ENCODE peak calls at places on chromosomes 7 and 10, in ten cellular contexts. L, H, X, M, T, F, Q, J, I and O are unnamed samples.

GRCh38 chr7:151251328-151251925 is 2.9 kb upstream of the SMARCD3 start:
- DNase-seq in Q (peak; percentile 78), H (peak; percentile 75), X (no peak), F (no peak), T (no peak), J (peak; percentile 76), L (peak; percentile 79), M (peak; percentile 66), I (peak; percentile 85), O (no peak)

GRCh38 chr7:102891693-102892261 is 21.0 kb upstream of the LRRC17 start:
- DNase-seq in F (no peak), I (no peak), H (no peak), J (peak; percentile 35), T (peak; percentile 61), L (peak; percentile 95), M (peak; percentile 89), X (no peak), Q (no peak), O (peak; percentile 59)

GRCh38 chr10:34727595-34728033 is 87.5 kb downstream of the PARD3 start:
- DNase-seq in T (no peak), F (no peak), M (no peak), I (peak; percentile 68), H (peak; percentile 34), X (no peak), J (no peak), Q (no peak), L (no peak), O (no peak)

GRCh38 chr10:36803229-36803628 is 322.2 kb upstream of the ANKRD30A start:
- DNase-seq in J (no peak), F (no peak), T (no peak), I (no peak), L (no peak), Q (no peak), X (no peak), M (no peak), H (no peak), O (no peak)

GRCh38 chr7:93245525-93246432 is 13.6 kb downstream of the VPS50 start:
- DNase-seq in Q (no peak), T (peak; percentile 10), M (peak; percentile 38), F (no peak), H (peak; percentile 23), X (no peak), L (peak; percentile 29), I (no peak), J (no peak), O (no peak)

GRCh38 chr10:86770412-86770960 is 14.1 kb downstream of the BMPR1A start:
- DNase-seq in X (no peak), I (no peak), T (no peak), F (no peak), J (no peak), H (no peak), M (no peak), L (no peak), Q (no peak), O (no peak)

GRCh38 chr7:107551936-107552335 is 11.8 kb downstream of the COG5 start:
- DNase-seq in F (no peak), J (no peak), L (peak; percentile 23), Q (no peak), M (peak; percentile 61), I (no peak), H (no peak), T (no peak), X (no peak), O (no peak)

GRCh38 chr10:129079705-129080104 is 387.3 kb upstream of the MGMT start:
- DNase-seq in M (no peak), H (no peak), X (no peak), J (peak; percentile 68), T (no peak), L (no peak), F (no peak), Q (peak; percentile 77), I (no peak), O (no peak)

GRCh38 chr7:909358-910329 is 33.3 kb downstream of the GET4 start:
- DNase-seq in X (no peak), Q (peak; percentile 77), T (no peak), F (peak; percentile 92), H (peak; percentile 42), J (peak; percentile 62), M (peak; percentile 15), L (peak; percentile 36), I (peak; percentile 88), O (no peak)
- H3K4me3 ChIP-seq in X (no peak overlapping the region), Q (no peak overlapping the region), T (peak overlapping the region; percentile 32), F (peak overlapping the region; percentile 44), H (peak overlapping the region; percentile 18), J (peak overlapping the region; percentile 37), M (no peak overlapping the region), L (peak overlapping the region; percentile 25), I (peak overlapping the region; percentile 30), O (peak overlapping the region; percentile 21)

GRCh38 chr10:78553792-78554191 is 515.0 kb upstream of the ZMIZ1 start:
- DNase-seq in M (no peak), I (no peak), T (no peak), X (no peak), H (no peak), Q (no peak), J (no peak), L (no peak), F (no peak), O (no peak)

GRCh38 chr10:78559514-78560392 is 509.0 kb upstream of the ZMIZ1 start:
- DNase-seq in L (no peak), Q (no peak), X (no peak), M (no peak), F (no peak), I (no peak), J (no peak), H (no peak), T (no peak), O (no peak)

GRCh38 chr10:78557433-78557925 is 511.3 kb upstream of the ZMIZ1 start:
- DNase-seq in M (no peak), L (no peak), I (no peak), F (no peak), Q (no peak), J (no peak), X (no peak), H (no peak), T (no peak), O (no peak)

GRCh38 chr10:78555128-78555527 is 513.6 kb upstream of the ZMIZ1 start:
- DNase-seq in T (no peak), M (no peak), Q (no peak), I (no peak), L (no peak), X (no peak), H (no peak), J (no peak), F (no peak), O (no peak)

DNA sequence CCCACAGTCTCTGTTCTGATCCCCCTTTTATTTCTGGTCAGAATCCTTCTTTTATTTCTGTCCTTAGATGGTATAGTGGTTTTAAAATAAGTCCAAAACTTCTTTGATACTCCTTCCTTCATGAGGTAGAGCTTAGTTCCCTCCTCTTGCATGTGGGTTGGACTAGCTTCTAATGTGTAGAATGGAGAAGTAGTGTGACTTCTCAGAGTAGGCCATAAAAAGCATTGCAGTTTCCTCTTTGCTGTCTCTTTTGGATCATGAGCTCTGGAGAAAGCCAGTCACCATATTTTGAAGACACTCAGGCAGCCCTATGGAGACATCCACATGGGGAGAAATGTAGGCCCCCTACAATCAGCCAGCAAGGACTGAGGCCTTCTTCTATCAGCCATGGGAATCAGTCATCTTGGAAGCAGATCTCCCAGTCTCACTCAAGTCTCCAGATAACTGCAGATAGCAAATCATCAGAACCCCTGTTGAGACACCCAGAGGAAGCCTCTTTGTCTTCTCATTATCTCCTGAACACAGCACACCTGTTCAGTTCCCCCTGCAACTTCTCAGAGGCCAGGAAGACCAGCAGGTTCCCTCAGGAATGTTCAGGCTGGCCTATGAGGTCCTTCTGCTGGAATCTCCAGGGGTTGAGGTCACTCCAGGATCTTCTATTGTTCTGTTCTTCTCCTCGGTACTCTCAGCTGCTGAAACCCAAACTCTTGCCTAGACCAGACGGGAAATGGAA is 511.9 kb upstream of the ZMIZ1 start:
- DNase-seq in X (no peak), L (no peak), I (no peak), T (no peak), H (no peak), Q (no peak), J (no peak), F (no peak), M (no peak), O (no peak)
- H3K27me3 ChIP-seq in X (no peaks in the 10 kb centered on the region), L (peaks cover 5% of the 10 kb centered on the region), I (no peaks in the 10 kb centered on the region), T (peaks cover 2% of the 10 kb centered on the region), H (no peaks in the 10 kb centered on the region), Q (no peaks in the 10 kb centered on the region), J (no peaks in the 10 kb centered on the region), F (no peaks in the 10 kb centered on the region), M (peaks cover 3% of the 10 kb centered on the region), O (peaks cover 2% of the 10 kb centered on the region)

GRCh38 chr10:73168486-73168844 is 546 bp downstream of the FAM149B1 start:
- DNase-seq in I (no peak), Q (no peak), X (peak; percentile 56), J (no peak), M (no peak), T (no peak), H (no peak), F (no peak), L (no peak), O (no peak)

GRCh38 chr10:73163096-73163495 is 4.7 kb downstream of the ECD start:
- DNase-seq in F (no peak), M (peak; percentile 6), T (no peak), Q (no peak), L (no peak), H (no peak), J (no peak), X (no peak), I (no peak), O (no peak)

GRCh38 chr10:73169320-73169719 is 1.4 kb downstream of the FAM149B1 start:
- DNase-seq in F (no peak), T (no peak), M (no peak), X (no peak), H (no peak), I (no peak), L (no peak), J (no peak), Q (no peak), O (no peak)

GRCh38 chr10:73167557-73168485 is at the start of the genes ECD and FAM149B1:
- DNase-seq in I (peak; percentile 97), X (peak; percentile 92), T (peak; percentile 71), L (peak; percentile 94), Q (peak; percentile 94), J (peak; percentile 96), F (peak; percentile 97), H (peak; percentile 96), M (peak; percentile 94), O (peak; percentile 64)

GRCh38 chr10:73166972-73167371 is 836 bp downstream of the ECD start:
- DNase-seq in X (no peak), L (no peak), F (no peak), I (no peak), Q (no peak), T (no peak), J (no peak), H (no peak), M (no peak), O (no peak)
- TF ChIP-seq CTCF in X (no peak), L (no peak), F (no peak), I (no peak), Q (no peak), T (no peak), J (no peak), H (no peak), M (no peak), O (no peak)

DNA sequence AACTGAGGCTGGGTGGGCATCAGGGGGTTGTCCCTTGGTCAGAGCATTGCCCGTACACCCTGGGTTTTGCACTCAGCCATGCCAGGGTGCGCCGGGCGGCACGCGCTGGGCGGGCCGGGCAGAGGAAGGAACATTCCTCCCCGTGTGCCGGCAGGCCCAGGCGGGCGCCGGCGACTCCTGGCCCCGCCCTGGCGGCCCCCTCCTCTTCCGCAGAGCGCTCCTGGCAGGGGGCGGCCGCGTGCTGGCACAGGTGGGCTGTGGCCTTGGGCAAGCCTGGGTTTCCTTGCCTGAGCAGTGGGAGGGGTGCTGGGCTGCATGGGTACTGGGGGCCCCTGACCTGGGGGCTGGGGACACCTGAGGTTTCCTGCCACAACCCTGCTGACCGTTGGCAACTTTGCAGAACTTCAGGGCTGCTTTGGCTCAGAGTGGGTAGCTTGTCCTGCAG is 3.9 kb downstream of the LFNG start:
- DNase-seq in F (peak; percentile 86), M (no peak), H (no peak), I (peak; percentile 82), X (peak; percentile 52), J (no peak), L (no peak), Q (no peak), T (no peak), O (no peak)
- H3K4me3 ChIP-seq in F (peak overlapping the region; percentile 76), M (no peak overlapping the region), H (no peak overlapping the region), I (peak overlapping the region; percentile 65), X (peak overlapping the region; percentile 37), J (peak overlapping the region; percentile 74), L (no peak overlapping the region), Q (peak overlapping the region; percentile 19), T (no peak overlapping the region), O (no peak overlapping the region)